ENCODE peak calls at places on chromosomes 3 and 15, in five cellular contexts. X is brain microvascular endothelial cell; U is activated naive CD4-positive, alpha-beta T cell; D is NCI-H1694 treated with DMSO at 0.1 percent for 48 hours; R is neuronal stem cell. V is an unnamed sample.

GRCh38 chr3:27666708-27667107 is 55.4 kb downstream of the EOMES start:
- DNase-seq in X (peak; percentile 87), U (no peak), D (peak; percentile 60), R (peak; percentile 71), V (peak; percentile 90)

GRCh38 chr3:107408513-107408912 is 31.3 kb downstream of the CCDC54 start:
- DNase-seq in X (no peak), U (no peak), D (no peak), R (no peak), V (no peak)

GRCh38 chr15:40329804-40330203 is 6.3 kb downstream of the INAFM2 start:
- DNase-seq in X (peak; percentile 70), U (no peak), D (no peak), R (no peak), V (no peak)

GRCh38 chr3:48598323-48599076 is 3.4 kb upstream of the COL7A1 start:
- DNase-seq in X (peak; percentile 84), U (no peak), D (no peak), R (no peak), V (peak; percentile 67)

GRCh38 chr15:98830034-98830634 is 177.5 kb downstream of the PGPEP1L start:
- DNase-seq in X (no peak), U (no peak), D (no peak), R (no peak), V (no peak)

GRCh38 chr3:32412887-32413286 is 21.2 kb downstream of the CMTM7 start:
- DNase-seq in X (no peak), U (no peak), D (no peak), R (no peak), V (no peak)

GRCh38 chr3:177934001-177934891 is 602.0 kb upstream of the KCNMB2 start:
- DNase-seq in X (peak; percentile 61), U (no peak), D (no peak), R (no peak), V (peak; percentile 24)

GRCh38 chr15:41487802-41488201 is 5.9 kb upstream of the ITPKA start:
- DNase-seq in X (no peak), U (no peak), D (no peak), R (no peak), V (no peak)

GRCh38 chr15:51054535-51054934 is 40.2 kb downstream of the TNFAIP8L3 start:
- DNase-seq in X (no peak), U (no peak), D (no peak), R (no peak), V (no peak)

GRCh38 chr3:108329947-108330346 is 33.6 kb downstream of the HHLA2 start:
- DNase-seq in X (no peak), U (no peak), D (no peak), R (no peak), V (no peak)